ENCODE peak calls at places on chromosome 18, in ten cellular contexts. T is brain microvascular endothelial cell, K is AG09309, J is IMR-90, D is astrocyte, Y is OCI-LY7, G is adrenal gland, C is SK-N-SH, A is A549, R is heart left ventricle. P is an unnamed sample.

GRCh38 chr18:8882632-8883408 is 177.5 kb downstream of the MTCL1 start:
- DNase-seq in T (no peak), K (no peak), J (no peak), D (no peak), Y (peak; percentile 80), G (no peak), C (no peak), A (peak; percentile 51), R (no peak), P (no peak)

GRCh38 chr18:55534547-55534946 is 53.4 kb downstream of the TCF4 start:
- DNase-seq in T (no peak), K (no peak), J (peak; percentile 51), D (peak; percentile 27), Y (no peak), G (no peak), C (no peak), A (no peak), R (no peak), P (no peak)

GRCh38 chr18:435940-436339 is 64.6 kb downstream of the COLEC12 start:
- DNase-seq in T (no peak), K (no peak), J (peak; percentile 43), D (peak; percentile 59), Y (no peak), G (no peak), C (no peak), A (no peak), R (no peak), P (no peak)

GRCh38 chr18:48828713-48829442 is 121.9 kb downstream of the SMAD7 start:
- DNase-seq in T (no peak), K (no peak), J (no peak), D (no peak), Y (no peak), G (peak; percentile 49), C (peak; percentile 70), A (no peak), R (peak; percentile 28), P (no peak)

GRCh38 chr18:57223160-57223870 is 76.4 kb downstream of the BOD1L2 start:
- DNase-seq in T (no peak), K (no peak), J (no peak), D (no peak), Y (no peak), G (no peak), C (no peak), A (peak; percentile 54), R (no peak), P (no peak)

GRCh38 chr18:72922895-72923294 is 55.1 kb upstream of the NETO1 start:
- DNase-seq in T (no peak), K (no peak), J (no peak), D (no peak), Y (no peak), G (no peak), C (no peak), A (no peak), R (no peak), P (no peak)

GRCh38 chr18:71442830-71443229 is 1101.3 kb downstream of the CBLN2 start:
- DNase-seq in T (no peak), K (no peak), J (no peak), D (peak; percentile 86), Y (no peak), G (no peak), C (no peak), A (no peak), R (no peak), P (peak; percentile 88)

GRCh38 chr18:56148373-56148772 is 490.0 kb downstream of the TXNL1 start:
- DNase-seq in T (peak; percentile 68), K (peak; percentile 67), J (peak; percentile 97), D (peak; percentile 84), Y (no peak), G (no peak), C (no peak), A (peak; percentile 41), R (no peak), P (peak; percentile 35)

GRCh38 chr18:23053756-23054457 is 81.4 kb upstream of the CABLES1 start:
- DNase-seq in T (peak; percentile 47), K (peak; percentile 62), J (peak; percentile 72), D (peak; percentile 68), Y (no peak), G (no peak), C (peak; percentile 75), A (peak; percentile 31), R (no peak), P (peak; percentile 64)

GRCh38 chr18:65206551-65207260 is 544.1 kb upstream of the CDH7 start:
- DNase-seq in T (no peak), K (no peak), J (no peak), D (no peak), Y (no peak), G (no peak), C (no peak), A (peak; percentile 1), R (no peak), P (no peak)

GRCh38 chr18:24656571-24656971 is 196.1 kb downstream of the HRH4 start:
- DNase-seq in T (no peak), K (no peak), J (peak; percentile 94), D (peak; percentile 60), Y (no peak), G (no peak), C (no peak), A (no peak), R (no peak), P (peak; percentile 1)

GRCh38 chr18:51030537-51031258 is 685 bp downstream of the SMAD4 start:
- DNase-seq in T (peak; percentile 18), K (no peak), J (peak; percentile 26), D (no peak), Y (peak; percentile 55), G (peak; percentile 79), C (peak; percentile 90), A (peak; percentile 45), R (peak; percentile 81), P (peak; percentile 45)

GRCh38 chr18:27185025-27185763 is at the start of gene CHST9:
- DNase-seq in T (no peak), K (no peak), J (no peak), D (no peak), Y (no peak), G (no peak), C (peak; percentile 82), A (no peak), R (peak; percentile 53), P (no peak)

GRCh38 chr18:23658296-23658695 is 4.4 kb downstream of the ANKRD29 start:
- DNase-seq in T (no peak), K (no peak), J (no peak), D (no peak), Y (no peak), G (no peak), C (no peak), A (no peak), R (no peak), P (peak; percentile 18)

GRCh38 chr18:43662657-43663056 is 385.4 kb upstream of the SYT4 start:
- DNase-seq in T (peak; percentile 91), K (peak; percentile 68), J (peak; percentile 93), D (peak; percentile 91), Y (no peak), G (no peak), C (no peak), A (no peak), R (no peak), P (peak; percentile 79)

DNA sequence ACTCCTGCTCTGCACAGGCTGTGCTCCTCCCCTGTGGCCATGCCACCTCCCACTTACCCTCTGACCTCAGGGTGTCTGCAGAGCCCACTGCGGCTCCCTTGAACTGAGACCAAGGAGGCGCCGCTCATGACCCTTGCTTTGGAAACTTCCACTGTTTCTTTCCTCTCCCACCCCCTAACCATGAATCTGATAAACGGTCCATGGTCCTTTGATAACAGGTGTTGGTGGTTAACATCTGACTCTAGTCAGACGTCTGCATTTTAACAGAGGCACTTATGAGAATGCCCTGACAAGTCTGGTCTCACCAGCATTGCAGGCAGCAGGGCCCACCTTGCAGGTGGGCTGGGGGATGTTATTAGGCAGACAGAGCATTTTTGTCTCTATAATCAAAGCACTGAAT is 113.6 kb upstream of the APCDD1 start:
- DNase-seq in T (no peak), K (no peak), J (no peak), D (no peak), Y (no peak), G (no peak), C (no peak), A (no peak), R (no peak), P (no peak)
- H3K4me3 ChIP-seq in T (no peak overlapping the region), K (no peak overlapping the region), J (no peak overlapping the region), D (no peak overlapping the region), Y (no peak overlapping the region), G (no peak overlapping the region), C (no peak overlapping the region), A (no peak overlapping the region), R (no peak overlapping the region), P (no peak overlapping the region)

DNA sequence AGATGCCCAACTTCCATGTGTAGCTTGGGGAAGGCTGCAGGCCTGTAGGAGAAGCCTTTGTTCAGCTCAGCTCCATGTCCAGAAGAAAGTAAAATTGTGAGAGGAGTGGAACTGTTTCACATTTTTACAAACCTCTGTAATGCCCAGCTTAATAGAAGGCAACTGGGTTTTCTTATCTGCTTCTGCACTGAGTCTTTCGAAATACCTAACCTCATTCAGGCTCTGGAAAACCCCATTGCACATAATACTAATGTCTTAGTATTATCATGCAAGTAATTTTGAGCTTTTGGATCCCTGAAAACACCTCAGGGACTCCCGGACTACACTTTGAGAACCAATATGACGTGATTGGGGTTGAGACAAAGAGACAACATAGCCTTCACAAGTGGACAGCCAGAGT is 5.8 kb downstream of the SMIM21 start:
- DNase-seq in T (no peak), K (no peak), J (peak; percentile 57), D (peak; percentile 16), Y (no peak), G (no peak), C (no peak), A (no peak), R (no peak), P (peak; percentile 61)
- TF ChIP-seq CTCF in T (no peak), K (no peak), J (no peak), D (no peak), Y (no peak), G (no peak), C (no peak), A (no peak), R (no peak), P (no peak)

DNA sequence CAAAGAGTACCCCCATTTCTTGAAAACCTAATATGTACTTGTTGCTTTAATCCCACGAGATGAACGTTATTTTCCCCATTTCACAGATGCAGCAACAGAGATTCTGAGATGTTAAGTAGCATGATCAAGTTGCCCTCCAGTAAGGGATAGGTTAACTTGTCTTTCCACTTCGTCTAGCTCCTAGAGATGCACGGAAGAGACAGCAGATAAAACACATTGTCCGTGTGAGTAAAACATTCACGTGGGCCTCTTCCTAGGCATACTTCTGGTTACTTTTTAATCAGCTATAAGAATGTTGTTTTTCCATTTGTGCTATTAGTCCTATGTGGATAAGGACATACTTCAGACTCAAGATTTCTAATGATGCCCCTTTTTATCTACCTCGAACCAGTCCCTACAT is 1.2 kb upstream of the ARHGAP28 start:
- DNase-seq in T (no peak), K (no peak), J (no peak), D (no peak), Y (no peak), G (no peak), C (no peak), A (no peak), R (no peak), P (no peak)
- H3K4me3 ChIP-seq in T (no peak overlapping the region), K (no peak overlapping the region), J (no peak overlapping the region), D (no peak overlapping the region), Y (no peak overlapping the region), G (no peak overlapping the region), C (no peak overlapping the region), A (no peak overlapping the region), R (no peak overlapping the region), P (no peak overlapping the region)

GRCh38 chr18:37299471-37300304 is 265.9 kb downstream of the CELF4 start:
- DNase-seq in T (peak; percentile 98), K (peak; percentile 87), J (peak; percentile 93), D (peak; percentile 94), Y (no peak), G (peak; percentile 97), C (peak; percentile 88), A (peak; percentile 92), R (peak; percentile 88), P (peak; percentile 99)
- TF ChIP-seq CTCF in T (no peak), K (no peak), J (no peak), D (no peak), Y (no peak), G (no peak), C (no peak), A (no peak), R (no peak), P (no peak)